ENCODE peak calls at places on chromosomes 16 and 17, in seven cellular contexts. Q is H9, N is IMR-90, O is neuronal stem cell, U is H1, W is trophoblast cell, Z is mesenchymal stem cell. P is an unnamed sample.

GRCh38 chr16:67000384-67001158 is 12.2 kb downstream of the CES4A start:
- DNase-seq in Q (peak), N (no peak), O (no peak), U (no peak), W (peak), Z (peak), P (peak)

GRCh38 chr17:16273499-16273898 is 56.5 kb downstream of the PIGL start:
- DNase-seq in Q (no peak), N (peak), O (no peak), U (no peak), W (no peak), Z (no peak), P (no peak)

GRCh38 chr16:89117239-89117974 is 23.8 kb downstream of the ACSF3 start:
- DNase-seq in Q (no peak), N (no peak), O (no peak), U (no peak), W (no peak), Z (no peak), P (no peak)

GRCh38 chr16:31458073-31458834 is 1.0 kb upstream of the ARMC5 start:
- DNase-seq in Q (peak), N (peak), O (no peak), U (no peak), W (peak), Z (peak), P (peak)

GRCh38 chr17:43531955-43532354 is 14.2 kb downstream of the ETV4 start:
- DNase-seq in Q (no peak), N (no peak), O (no peak), U (no peak), W (peak), Z (peak), P (no peak)

GRCh38 chr16:85202631-85203461 is 90.6 kb upstream of the CIBAR2 start:
- DNase-seq in Q (peak), N (peak), O (peak), U (no peak), W (no peak), Z (peak), P (peak)

GRCh38 chr17:17675925-17676534 is 5.2 kb upstream of the RAI1 start:
- DNase-seq in Q (peak), N (peak), O (no peak), U (no peak), W (peak), Z (peak), P (peak)

GRCh38 chr16:14475370-14476139 is 154.5 kb downstream of the PARN start:
- DNase-seq in Q (no peak), N (peak), O (no peak), U (no peak), W (no peak), Z (no peak), P (no peak)

GRCh38 chr17:39002991-39003715 is 36.0 kb upstream of the FBXO47 start:
- DNase-seq in Q (no peak), N (no peak), O (no peak), U (no peak), W (no peak), Z (no peak), P (no peak)

GRCh38 chr17:28343491-28343932 is 8.0 kb downstream of the TNFAIP1 start:
- DNase-seq in Q (no peak), N (no peak), O (no peak), U (no peak), W (peak), Z (no peak), P (no peak)

GRCh38 chr16:53546988-53547391 is 44.0 kb upstream of the AKTIP start:
- DNase-seq in Q (peak), N (peak), O (no peak), U (peak), W (peak), Z (peak), P (peak)

GRCh38 chr16:9756434-9756833 is 425.8 kb downstream of the GRIN2A start:
- DNase-seq in Q (no peak), N (no peak), O (no peak), U (no peak), W (no peak), Z (no peak), P (no peak)

GRCh38 chr17:39813631-39814030 is 50.5 kb downstream of the IKZF3 start:
- DNase-seq in Q (no peak), N (no peak), O (no peak), U (no peak), W (peak), Z (no peak), P (no peak)

GRCh38 chr17:4074831-4075495 is 67.9 kb downstream of the ZZEF1 start:
- DNase-seq in Q (no peak), N (peak), O (peak), U (no peak), W (peak), Z (peak), P (peak)

GRCh38 chr17:4340914-4341615 is 25.4 kb downstream of the UBE2G1 start:
- DNase-seq in Q (no peak), N (peak), O (no peak), U (no peak), W (no peak), Z (no peak), P (no peak)

GRCh38 chr17:50201226-50201854 is at the start of gene COL1A1:
- DNase-seq in Q (peak), N (peak), O (no peak), U (no peak), W (no peak), Z (peak), P (peak)

GRCh38 chr17:2712300-2713043 is 908 bp upstream of the CLUH start:
- DNase-seq in Q (no peak), N (no peak), O (no peak), U (no peak), W (no peak), Z (no peak), P (no peak)

GRCh38 chr17:59451706-59452105 is 113.7 kb upstream of the DHX40 start:
- DNase-seq in Q (peak), N (peak), O (no peak), U (no peak), W (peak), Z (peak), P (peak)

GRCh38 chr17:6470751-6471521 is 26.7 kb downstream of the PIMREG start:
- DNase-seq in Q (no peak), N (no peak), O (no peak), U (no peak), W (no peak), Z (no peak), P (no peak)

GRCh38 chr17:70624208-70624607 is 454.9 kb downstream of the KCNJ2 start:
- DNase-seq in Q (no peak), N (no peak), O (no peak), U (no peak), W (no peak), Z (no peak), P (no peak)

GRCh38 chr16:24689128-24689527 is 40.3 kb upstream of the TNRC6A start:
- DNase-seq in Q (peak), N (peak), O (no peak), U (no peak), W (peak), Z (peak), P (peak)

GRCh38 chr16:11203111-11203623 is 52.8 kb downstream of the SOCS1 start:
- DNase-seq in Q (no peak), N (no peak), O (no peak), U (no peak), W (no peak), Z (no peak), P (no peak)

GRCh38 chr16:81029930-81030604 is 5.6 kb upstream of the ATMIN start:
- DNase-seq in Q (no peak), N (no peak), O (no peak), U (no peak), W (peak), Z (no peak), P (no peak)

GRCh38 chr16:72298947-72299346 is 127.0 kb upstream of the PMFBP1 start:
- DNase-seq in Q (no peak), N (no peak), O (no peak), U (no peak), W (no peak), Z (no peak), P (peak)

GRCh38 chr16:47848481-47849109 is 307.2 kb downstream of the ABCC12 start:
- DNase-seq in Q (no peak), N (peak), O (peak), U (peak), W (no peak), Z (peak), P (peak)

GRCh38 chr17:10614536-10615155 is 42.5 kb downstream of the MYH3 start:
- DNase-seq in Q (peak), N (peak), O (peak), U (no peak), W (peak), Z (peak), P (peak)

GRCh38 chr17:73863761-73864535 is 219.7 kb upstream of the SDK2 start:
- DNase-seq in Q (no peak), N (no peak), O (no peak), U (no peak), W (no peak), Z (no peak), P (no peak)

GRCh38 chr17:73867056-73867455 is 222.8 kb upstream of the SDK2 start:
- DNase-seq in Q (no peak), N (no peak), O (no peak), U (no peak), W (no peak), Z (no peak), P (no peak)

GRCh38 chr17:73870035-73870434 is 225.8 kb upstream of the SDK2 start:
- DNase-seq in Q (no peak), N (no peak), O (no peak), U (no peak), W (no peak), Z (no peak), P (no peak)

GRCh38 chr17:73861543-73861942 is 217.3 kb upstream of the SDK2 start:
- DNase-seq in Q (no peak), N (no peak), O (no peak), U (no peak), W (no peak), Z (no peak), P (no peak)

DNA sequence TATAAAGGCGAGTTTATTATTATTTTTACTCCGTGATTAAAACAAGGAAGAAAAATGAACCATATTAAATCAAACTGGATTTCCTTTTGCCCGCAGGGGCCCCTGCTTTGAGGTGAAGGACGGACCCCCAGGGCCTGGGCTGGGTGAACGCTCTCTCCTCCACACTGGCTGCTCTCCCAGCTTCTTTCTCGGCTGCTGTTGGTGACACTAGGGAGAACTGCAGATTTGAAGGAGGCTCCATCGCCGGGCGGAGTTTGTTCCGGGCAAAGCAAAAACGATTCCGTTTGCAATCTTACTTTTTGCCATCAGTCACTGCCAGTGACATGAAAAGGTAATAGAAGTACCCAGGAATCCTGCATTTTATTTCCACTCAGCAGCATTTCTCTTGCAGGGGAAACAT is 221.6 kb upstream of the SDK2 start:
- DNase-seq in Q (no peak), N (no peak), O (no peak), U (no peak), W (no peak), Z (no peak), P (no peak)
- H3K4ac ChIP-seq in Q (no peak), N (no peak), O (no peak), U (no peak), W (no peak), Z (no peak), P (no peak)

GRCh38 chr16:4768549-4769305 is 1.8 kb upstream of the ZNF500 start:
- DNase-seq in Q (peak), N (peak), O (peak), U (peak), W (peak), Z (peak), P (peak)
- H3K4ac ChIP-seq in Q (no peak), N (peak), O (no peak), U (peak), W (peak), Z (peak), P (no peak)

GRCh38 chr16:23397464-23397863 is 55.5 kb downstream of the COG7 start:
- DNase-seq in Q (no peak), N (no peak), O (no peak), U (no peak), W (no peak), Z (no peak), P (no peak)
- H3K4ac ChIP-seq in Q (no peak), N (no peak), O (no peak), U (no peak), W (no peak), Z (no peak), P (no peak)

GRCh38 chr16:86899757-86900156 is 321.4 kb downstream of the FOXL1 start:
- DNase-seq in Q (no peak), N (peak), O (no peak), U (no peak), W (no peak), Z (no peak), P (no peak)
- H3K4ac ChIP-seq in Q (no peak), N (no peak), O (no peak), U (no peak), W (no peak), Z (no peak), P (no peak)

GRCh38 chr16:78537511-78537910 is 438.1 kb downstream of the WWOX start:
- DNase-seq in Q (no peak), N (no peak), O (no peak), U (no peak), W (no peak), Z (no peak), P (no peak)

GRCh38 chr16:78538284-78538683 is 438.8 kb downstream of the WWOX start:
- DNase-seq in Q (no peak), N (no peak), O (no peak), U (no peak), W (no peak), Z (no peak), P (no peak)

GRCh38 chr16:78538919-78539318 is 439.5 kb downstream of the WWOX start:
- DNase-seq in Q (no peak), N (no peak), O (no peak), U (no peak), W (peak), Z (no peak), P (no peak)

GRCh38 chr16:78542419-78542818 is 443.0 kb downstream of the WWOX start:
- DNase-seq in Q (no peak), N (no peak), O (no peak), U (no peak), W (peak), Z (no peak), P (no peak)

DNA sequence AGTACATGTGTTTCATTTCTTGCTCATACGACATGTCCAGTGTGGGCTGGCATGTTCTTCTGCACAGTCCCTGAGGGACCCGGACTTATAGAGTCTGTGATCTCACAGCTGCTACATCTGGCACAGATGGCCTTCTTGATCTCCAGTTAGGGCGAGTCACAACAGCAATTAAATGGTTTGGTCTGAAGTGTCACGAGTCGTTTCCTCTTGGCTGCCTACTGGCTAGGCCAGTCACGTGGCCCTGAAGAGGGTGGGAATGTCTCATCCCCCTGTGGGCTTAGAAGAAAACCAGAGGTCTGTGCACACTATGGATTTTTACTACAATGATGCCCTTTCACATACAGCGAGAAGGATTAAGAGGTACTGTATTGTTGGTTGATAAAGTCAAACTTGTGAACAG is 443.6 kb downstream of the WWOX start:
- DNase-seq in Q (no peak), N (no peak), O (no peak), U (no peak), W (no peak), Z (no peak), P (no peak)
- H3K4ac ChIP-seq in Q (no peak), N (no peak), O (no peak), U (no peak), W (no peak), Z (no peak), P (no peak)

GRCh38 chr17:69454051-69454450 is 39.6 kb downstream of the MAP2K6 start:
- DNase-seq in Q (no peak), N (no peak), O (no peak), U (no peak), W (no peak), Z (no peak), P (no peak)
- H3K4ac ChIP-seq in Q (no peak), N (no peak), O (no peak), U (no peak), W (no peak), Z (no peak), P (no peak)